ENCODE peak calls at places on chromosomes 3 and 15, in nine cellular contexts. P is ACHN, G is AML-193, S is epithelial cell of esophagus, I is mucosa of descending colon, Z is nephron progenitor cell, A is progenitor cell of endocrine pancreas, F is erythroblast, N is GM13977. H is an unnamed sample.

GRCh38 chr3:37223084-37223975 is 48.9 kb upstream of the LRRFIP2 start:
- DNase-seq in P (peak; percentile 75), G (peak; percentile 93), S (no peak), I (no peak), Z (no peak), A (no peak), F (no peak), N (no peak), H (no peak)

GRCh38 chr3:188299068-188299467 is 145.1 kb downstream of the LPP start:
- DNase-seq in P (no peak), G (no peak), S (no peak), I (no peak), Z (no peak), A (no peak), F (no peak), N (no peak), H (no peak)

GRCh38 chr3:11546657-11547302 is 96.9 kb downstream of the VGLL4 start:
- DNase-seq in P (no peak), G (no peak), S (no peak), I (no peak), Z (no peak), A (no peak), F (no peak), N (no peak), H (peak; percentile 58)

GRCh38 chr3:48863122-48863521 is 15.4 kb upstream of the PRKAR2A start:
- DNase-seq in P (no peak), G (no peak), S (peak; percentile 39), I (no peak), Z (no peak), A (no peak), F (no peak), N (no peak), H (no peak)

GRCh38 chr3:46673151-46674030 is 20.1 kb downstream of the ALS2CL start:
- DNase-seq in P (no peak), G (no peak), S (no peak), I (no peak), Z (no peak), A (no peak), F (no peak), N (no peak), H (peak; percentile 63)

GRCh38 chr15:98522127-98522526 is 126.2 kb upstream of the IGF1R start:
- DNase-seq in P (no peak), G (no peak), S (no peak), I (no peak), Z (no peak), A (no peak), F (no peak), N (no peak), H (no peak)

GRCh38 chr15:81310480-81310879 is 13.5 kb downstream of the STARD5 start:
- DNase-seq in P (no peak), G (no peak), S (no peak), I (no peak), Z (no peak), A (no peak), F (no peak), N (no peak), H (no peak)

GRCh38 chr3:117964814-117965213 is 1069.8 kb downstream of the IGSF11 start:
- DNase-seq in P (no peak), G (no peak), S (no peak), I (no peak), Z (no peak), A (no peak), F (no peak), N (no peak), H (no peak)

GRCh38 chr15:68542348-68542747 is 36.4 kb upstream of the CORO2B start:
- DNase-seq in P (no peak), G (no peak), S (no peak), I (no peak), Z (no peak), A (no peak), F (no peak), N (no peak), H (no peak)

GRCh38 chr15:46408312-46408711 is 773.5 kb downstream of the SQOR start:
- DNase-seq in P (no peak), G (no peak), S (no peak), I (no peak), Z (no peak), A (no peak), F (no peak), N (no peak), H (no peak)

GRCh38 chr15:41106947-41107346 is 9.1 kb downstream of the INO80 start:
- DNase-seq in P (no peak), G (no peak), S (no peak), I (no peak), Z (no peak), A (no peak), F (no peak), N (no peak), H (no peak)

GRCh38 chr3:152671998-152672649 is 162.8 kb upstream of the P2RY1 start:
- DNase-seq in P (no peak), G (no peak), S (no peak), I (no peak), Z (no peak), A (no peak), F (no peak), N (no peak), H (no peak)

GRCh38 chr3:40546811-40547210 is 22.1 kb downstream of the ZNF621 start:
- DNase-seq in P (no peak), G (no peak), S (peak; percentile 59), I (no peak), Z (no peak), A (no peak), F (no peak), N (no peak), H (no peak)

GRCh38 chr3:43919067-43919466 is 228.3 kb downstream of the ABHD5 start:
- DNase-seq in P (no peak), G (no peak), S (peak; percentile 39), I (no peak), Z (no peak), A (no peak), F (no peak), N (no peak), H (no peak)

H was measured in cardiac septum.